ENCODE peak calls at places on chromosomes 16 and 17, in four cellular contexts. One of them, this sample, is unnamed.
A peak's percentile ranks its signal among the peaks of the same experiment; 100 is the strongest.

GRCh38 chr16:80569440-80570105 is 28.8 kb downstream of the DYNLRB2 start:
- DNase-seq in iPS-NIHi11: no peak
- DNase-seq in uterus: no peak
- DNase-seq in caudate nucleus: no peak
- DNase-seq in this sample: no peak

GRCh38 chr17:40963838-40964237 is 2.9 kb downstream of the KRT39 start:
- DNase-seq in uterus: no peak
- DNase-seq in iPS-NIHi11: peak; percentile 50
- DNase-seq in caudate nucleus: no peak
- DNase-seq in this sample: no peak

GRCh38 chr17:32350662-32351418 is 883 bp downstream of the ZNF207 start:
- DNase-seq in caudate nucleus: no peak
- DNase-seq in iPS-NIHi11: peak; percentile 33
- DNase-seq in uterus: no peak
- DNase-seq in this sample: no peak

GRCh38 chr17:15999974-16000827 is 577 bp downstream of the TTC19 start:
- DNase-seq in caudate nucleus: peak; percentile 57
- DNase-seq in iPS-NIHi11: peak; percentile 86
- DNase-seq in uterus: peak; percentile 38
- DNase-seq in this sample: no peak

GRCh38 chr17:45335721-45336120 is 18.9 kb upstream of the MAP3K14 start:
- DNase-seq in uterus: peak; percentile 1
- DNase-seq in caudate nucleus: no peak
- DNase-seq in iPS-NIHi11: no peak
- DNase-seq in this sample: no peak

GRCh38 chr17:68600881-68601564 is at the start of gene FAM20A:
- DNase-seq in caudate nucleus: no peak
- DNase-seq in iPS-NIHi11: peak; percentile 55
- DNase-seq in uterus: peak; percentile 56
- DNase-seq in this sample: no peak

GRCh38 chr17:18963126-18964017 is 11.4 kb downstream of the SLC5A10 start:
- DNase-seq in caudate nucleus: no peak
- DNase-seq in uterus: no peak
- DNase-seq in iPS-NIHi11: no peak
- DNase-seq in this sample: no peak

GRCh38 chr17:36824678-36825091 is 112.6 kb upstream of the LHX1 start:
- DNase-seq in iPS-NIHi11: no peak
- DNase-seq in caudate nucleus: no peak
- DNase-seq in uterus: no peak
- DNase-seq in this sample: no peak

GRCh38 chr17:81487487-81488275 is 24.9 kb downstream of the ACTG1 start:
- DNase-seq in caudate nucleus: peak; percentile 72
- DNase-seq in iPS-NIHi11: peak; percentile 94
- DNase-seq in uterus: peak; percentile 67
- DNase-seq in this sample: no peak

GRCh38 chr17:44323359-44324091 is 1.1 kb downstream of the SLC25A39 start:
- DNase-seq in uterus: no peak
- DNase-seq in caudate nucleus: no peak
- DNase-seq in iPS-NIHi11: no peak
- DNase-seq in this sample: no peak

GRCh38 chr17:74935585-74936469 is at the start of gene OTOP3:
- DNase-seq in iPS-NIHi11: peak; percentile 71
- DNase-seq in caudate nucleus: no peak
- DNase-seq in uterus: no peak
- DNase-seq in this sample: no peak

GRCh38 chr16:76278976-76279375 is 1.8 kb downstream of the CNTNAP4 start:
- DNase-seq in uterus: no peak
- DNase-seq in iPS-NIHi11: peak; percentile 26
- DNase-seq in caudate nucleus: no peak
- DNase-seq in this sample: no peak

GRCh38 chr17:49217651-49218413 is 7.3 kb downstream of the ABI3 start:
- DNase-seq in uterus: no peak
- DNase-seq in caudate nucleus: peak; percentile 36
- DNase-seq in iPS-NIHi11: peak; percentile 36
- DNase-seq in this sample: no peak

GRCh38 chr17:28704219-28704858 is 7.3 kb downstream of the PROCA1 start:
- DNase-seq in iPS-NIHi11: no peak
- DNase-seq in caudate nucleus: no peak
- DNase-seq in uterus: no peak
- DNase-seq in this sample: no peak

GRCh38 chr17:2655526-2655925 is 56.0 kb downstream of the CLUH start:
- DNase-seq in iPS-NIHi11: no peak
- DNase-seq in uterus: no peak
- DNase-seq in caudate nucleus: no peak
- DNase-seq in this sample: no peak

GRCh38 chr17:7833795-7834553 is at the start of gene KDM6B:
- DNase-seq in uterus: peak; percentile 95
- DNase-seq in caudate nucleus: peak; percentile 88
- DNase-seq in iPS-NIHi11: peak; percentile 89
- DNase-seq in this sample: peak; percentile 83

GRCh38 chr16:83513006-83513755 is 294.6 kb upstream of the HSBP1 start:
- DNase-seq in iPS-NIHi11: no peak
- DNase-seq in uterus: no peak
- DNase-seq in caudate nucleus: no peak
- DNase-seq in this sample: no peak

GRCh38 chr16:64983226-64983625 is 138.6 kb downstream of the CDH11 start:
- DNase-seq in uterus: no peak
- DNase-seq in caudate nucleus: no peak
- DNase-seq in iPS-NIHi11: no peak
- DNase-seq in this sample: no peak

GRCh38 chr17:32533296-32533695 is 46.5 kb downstream of the CDK5R1 start:
- DNase-seq in iPS-NIHi11: no peak
- DNase-seq in uterus: no peak
- DNase-seq in caudate nucleus: no peak
- DNase-seq in this sample: no peak